ENCODE peak calls at places on chromosomes 13 and 19, in four cellular contexts. U, Z, J and Y are unnamed samples.

GRCh38 chr13:107866666-107867623 is 348.4 kb downstream of the LIG4 start:
- DNase-seq in J (peak; percentile 94), U (no peak), Z (peak; percentile 63), Y (peak; percentile 80)

GRCh38 chr19:30228726-30229523 is 143.3 kb upstream of the ZNF536 start:
- DNase-seq in Z (peak; percentile 58), J (no peak), U (no peak), Y (peak; percentile 76)

GRCh38 chr19:10069046-10069445 is 17.1 kb upstream of the SHFL start:
- DNase-seq in U (no peak), Z (no peak), J (no peak), Y (no peak)

GRCh38 chr13:53201454-53202225 is 173.0 kb downstream of the OLFM4 start:
- DNase-seq in Z (peak; percentile 69), U (no peak), J (no peak), Y (peak; percentile 90)

GRCh38 chr19:35731353-35731752 is 10.9 kb downstream of the IGFLR1 start:
- DNase-seq in Z (no peak), U (no peak), J (no peak), Y (no peak)

GRCh38 chr13:93118081-93118615 is 108.5 kb upstream of the GPC6 start:
- DNase-seq in J (no peak), Z (no peak), U (no peak), Y (no peak)

GRCh38 chr13:35953537-35954206 is 177.5 kb downstream of the DCLK1 start:
- DNase-seq in U (no peak), Z (peak; percentile 54), J (peak; percentile 5), Y (peak; percentile 74)

GRCh38 chr13:47480121-47480520 is 521.0 kb downstream of the SUCLA2 start:
- DNase-seq in U (no peak), Z (no peak), J (no peak), Y (no peak)

GRCh38 chr13:63408227-63409202 is 1992.9 kb upstream of the PCDH20 start:
- DNase-seq in U (no peak), Z (no peak), J (no peak), Y (peak; percentile 44)

GRCh38 chr19:56170261-56170660 is 5.5 kb upstream of the GALP start:
- DNase-seq in U (no peak), Z (no peak), J (peak; percentile 46), Y (no peak)

GRCh38 chr13:32126298-32126697 is 94.7 kb downstream of the FRY start:
- DNase-seq in U (no peak), J (no peak), Z (no peak), Y (no peak)

GRCh38 chr19:1857648-1858326 is 5.6 kb downstream of the KLF16 start:
- DNase-seq in Z (no peak), U (no peak), J (no peak), Y (no peak)

GRCh38 chr13:51520524-51520923 is 63.7 kb upstream of the WDFY2 start:
- DNase-seq in J (no peak), U (no peak), Z (no peak), Y (no peak)

GRCh38 chr19:44809856-44810554 is 1.1 kb downstream of the BCAM start:
- DNase-seq in Z (no peak), J (no peak), U (no peak), Y (no peak)

GRCh38 chr13:40485611-40486517 is 180.6 kb downstream of the FOXO1 start:
- DNase-seq in Z (no peak), U (no peak), J (no peak), Y (no peak)

GRCh38 chr13:40486518-40487163 is 179.8 kb downstream of the FOXO1 start:
- DNase-seq in Z (no peak), U (no peak), J (no peak), Y (no peak)

GRCh38 chr13:40484101-40484800 is 182.2 kb downstream of the FOXO1 start:
- DNase-seq in J (no peak), Z (no peak), U (no peak), Y (no peak)

GRCh38 chr13:40483601-40484000 is 182.8 kb downstream of the FOXO1 start:
- DNase-seq in U (no peak), Z (no peak), J (no peak), Y (no peak)

GRCh38 chr13:40484981-40485380 is 181.5 kb downstream of the FOXO1 start:
- DNase-seq in J (no peak), U (no peak), Z (no peak), Y (no peak)
- TF ChIP-seq NRF1 in J (no peak), U (no peak), Z (no peak), Y (no peak)

GRCh38 chr13:109668433-109669233 is 117.8 kb downstream of the IRS2 start:
- DNase-seq in U (no peak), J (no peak), Z (no peak), Y (peak; percentile 66)
- TF ChIP-seq NRF1 in U (no peak), J (no peak), Z (no peak), Y (no peak)

GRCh38 chr13:110445183-110445582 is 116.3 kb downstream of the RAB20 start:
- DNase-seq in J (no peak), Z (no peak), U (no peak), Y (no peak)
- TF ChIP-seq NRF1 in J (no peak), Z (no peak), U (no peak), Y (no peak)

GRCh38 chr13:24505756-24506155 is 6.8 kb downstream of the PARP4 start:
- DNase-seq in J (no peak), Z (no peak), U (no peak), Y (no peak)

GRCh38 chr13:24502567-24503375 is 9.8 kb downstream of the PARP4 start:
- DNase-seq in J (no peak), U (no peak), Z (no peak), Y (no peak)

GRCh38 chr13:24503376-24503690 is 9.2 kb downstream of the PARP4 start:
- DNase-seq in J (no peak), Z (no peak), U (no peak), Y (no peak)

GRCh38 chr13:24506698-24507335 is 5.8 kb downstream of the PARP4 start:
- DNase-seq in U (no peak), J (no peak), Z (no peak), Y (no peak)

DNA sequence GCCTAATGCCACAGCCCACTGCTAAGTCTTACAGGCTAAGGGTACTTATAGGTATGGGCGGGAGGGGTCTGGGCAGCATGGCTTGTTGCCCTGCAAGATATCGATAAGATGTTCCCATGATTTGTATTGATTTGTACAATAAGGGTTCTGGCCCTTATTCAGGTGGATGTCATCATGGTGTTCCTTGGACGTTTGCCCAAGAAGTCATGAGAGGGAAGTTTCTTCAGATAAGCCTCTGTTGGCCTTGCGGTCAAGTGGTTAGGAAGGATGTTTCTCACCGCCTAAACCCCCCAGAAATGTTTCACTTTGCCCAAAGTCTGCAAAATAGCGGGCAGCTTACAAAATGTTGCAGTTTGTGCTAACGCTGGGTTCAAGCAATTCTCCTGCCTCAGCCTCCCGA is 7.3 kb downstream of the PARP4 start:
- DNase-seq in Z (no peak), U (no peak), J (peak; percentile 12), Y (no peak)
- TF ChIP-seq NRF1 in Z (no peak), U (no peak), J (no peak), Y (no peak)